ENCODE peak calls at places on chromosomes 4 and X, in ten cellular contexts. D is stomach, E is uterus, B is body of pancreas, N is pancreas, L is adrenal gland, I is Peyer's patch, K is PC-9, Q is Caco-2, Y is AG10803. X is an unnamed sample.
A peak's percentile ranks its signal among the peaks of the same experiment; 100 is the strongest.

GRCh38 chr4:166092797-166093196 is 219.8 kb downstream of the TLL1 start:
- DNase-seq in Q (no peak), K (no peak), I (no peak), N (no peak), D (no peak), B (no peak), Y (no peak), E (no peak), L (no peak), X (peak; percentile 74)

GRCh38 chr4:2095236-2096072 is 36.3 kb downstream of the NAT8L start:
- DNase-seq in Q (no peak), B (no peak), E (no peak), I (no peak), K (no peak), L (no peak), Y (no peak), D (no peak), N (no peak), X (no peak)

GRCh38 chr4:181819951-181820350 is 423.3 kb upstream of the TENM3 start:
- DNase-seq in I (no peak), Y (peak; percentile 3), K (no peak), N (no peak), Q (no peak), B (no peak), D (no peak), L (peak; percentile 8), E (no peak), X (no peak)

GRCh38 chr4:184000457-184001395 is 95.6 kb downstream of the STOX2 start:
- DNase-seq in N (no peak), Q (no peak), Y (no peak), E (no peak), L (no peak), K (no peak), D (no peak), I (no peak), B (no peak), X (peak; percentile 43)

GRCh38 chr4:101126044-101126443 is 221.3 kb downstream of the PPP3CA start:
- DNase-seq in D (no peak), Y (peak; percentile 53), L (no peak), B (no peak), N (no peak), Q (no peak), K (no peak), E (no peak), I (no peak), X (no peak)

GRCh38 chr4:24601121-24601520 is 16.8 kb upstream of the DHX15 start:
- DNase-seq in B (no peak), D (no peak), E (no peak), L (no peak), Q (no peak), K (no peak), I (no peak), Y (no peak), N (no peak), X (no peak)

GRCh38 chrX:150199803-150200202 is 163.3 kb upstream of the MAMLD1 start:
- DNase-seq in K (no peak), B (no peak), I (no peak), L (no peak), Q (no peak), D (no peak), E (no peak), N (no peak), Y (no peak), X (no peak)

GRCh38 chr4:80189956-80190671 is 7.2 kb upstream of the PRDM8 start:
- DNase-seq in K (no peak), Q (no peak), Y (peak; percentile 61), N (no peak), L (no peak), D (no peak), I (no peak), E (no peak), B (no peak), X (peak; percentile 54)

GRCh38 chr4:20251796-20252655 is at the start of gene SLIT2:
- DNase-seq in K (no peak), D (peak; percentile 81), E (peak; percentile 91), B (peak; percentile 79), Y (peak; percentile 85), I (no peak), Q (peak; percentile 84), N (peak; percentile 85), L (peak; percentile 84), X (peak; percentile 80)

GRCh38 chr4:10118355-10119004 is 1.9 kb upstream of the WDR1 start:
- DNase-seq in N (no peak), K (no peak), L (no peak), B (no peak), Q (no peak), I (peak; percentile 40), E (no peak), D (no peak), Y (no peak), X (no peak)

GRCh38 chr4:119210760-119211159 is 1.8 kb upstream of the USP53 start:
- DNase-seq in I (no peak), K (no peak), L (no peak), Y (peak; percentile 35), Q (no peak), E (no peak), B (no peak), D (no peak), N (no peak), X (peak; percentile 75)

GRCh38 chrX:41473936-41474725 is 27.0 kb downstream of the NYX start:
- DNase-seq in K (no peak), B (no peak), E (no peak), N (no peak), Q (no peak), Y (no peak), I (no peak), D (no peak), L (no peak), X (no peak)

GRCh38 chrX:19535481-19535880 is 20.2 kb upstream of the MAP3K15 start:
- DNase-seq in N (no peak), K (peak; percentile 38), Q (no peak), E (no peak), Y (peak; percentile 37), L (peak; percentile 35), B (peak; percentile 21), D (no peak), I (no peak), X (peak; percentile 23)

GRCh38 chr4:116664198-116664597 is 421.2 kb downstream of the TRAM1L1 start:
- DNase-seq in I (no peak), E (no peak), B (no peak), K (no peak), Y (no peak), L (no peak), Q (no peak), D (no peak), N (no peak), X (no peak)
- TF ChIP-seq CTCF in I (no peak), E (no peak), B (no peak), K (no peak), Y (no peak), L (no peak), Q (no peak), D (no peak), N (no peak), X (no peak)

DNA sequence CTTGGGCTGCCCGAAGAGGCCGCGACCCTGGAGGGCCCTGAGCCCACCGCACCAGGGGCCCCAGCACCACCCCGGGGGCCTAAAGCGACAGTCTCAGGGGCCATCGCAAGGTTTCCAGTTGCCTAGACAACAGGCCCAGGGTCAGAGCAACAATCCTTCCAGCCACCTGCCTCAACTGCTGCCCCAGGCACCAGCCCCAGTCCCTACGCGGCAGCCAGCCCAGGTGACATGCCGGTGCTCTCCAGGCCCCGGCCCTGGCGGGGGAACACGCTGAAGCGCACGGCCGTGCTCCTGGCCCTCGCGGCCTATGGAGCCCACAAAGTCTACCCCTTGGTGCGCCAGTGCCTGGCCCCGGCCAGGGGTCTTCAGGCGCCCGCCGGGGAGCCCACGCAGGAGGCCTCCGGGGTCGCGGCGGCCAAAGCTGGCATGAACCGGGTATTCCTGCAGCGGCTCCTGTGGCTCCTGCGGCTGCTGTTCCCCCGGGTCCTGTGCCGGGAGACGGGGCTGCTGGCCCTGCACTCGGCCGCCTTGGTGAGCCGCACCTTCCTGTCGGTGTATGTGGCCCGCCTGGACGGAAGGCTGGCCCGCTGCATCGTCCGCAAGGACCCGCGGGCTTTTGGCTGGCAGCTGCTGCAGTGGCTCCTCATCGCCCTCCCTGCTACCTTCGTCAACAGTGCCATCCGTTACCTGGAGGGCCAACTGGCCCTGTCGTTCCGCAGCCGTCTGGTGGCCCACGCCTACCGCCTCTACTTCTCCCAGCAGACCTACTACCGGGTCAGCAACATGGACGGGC is 579 bp downstream of the ABCD1 start:
- DNase-seq in I (no peak), E (no peak), L (peak; percentile 20), K (no peak), N (peak; percentile 47), Q (no peak), D (no peak), Y (no peak), B (peak; percentile 21), X (no peak)
- H3K4me3 ChIP-seq in I (peak overlapping the region; percentile 75), E (peak overlapping the region; percentile 49), L (peak overlapping the region; percentile 74), K (peak overlapping the region; percentile 76), N (peak overlapping the region; percentile 56), Q (peak overlapping the region; percentile 49), D (peak overlapping the region; percentile 72), Y (peak overlapping the region; percentile 57), B (peak overlapping the region; percentile 36), X (peak overlapping the region; percentile 15)

GRCh38 chrX:148504412-148504950 is 4.1 kb downstream of the AFF2 start:
- DNase-seq in L (no peak), I (no peak), K (no peak), B (no peak), E (no peak), N (no peak), D (no peak), Y (no peak), Q (no peak), X (no peak)
- TF ChIP-seq CTCF in L (no peak), I (no peak), K (no peak), B (no peak), E (no peak), N (no peak), D (no peak), Y (no peak), Q (no peak), X (no peak)

DNA sequence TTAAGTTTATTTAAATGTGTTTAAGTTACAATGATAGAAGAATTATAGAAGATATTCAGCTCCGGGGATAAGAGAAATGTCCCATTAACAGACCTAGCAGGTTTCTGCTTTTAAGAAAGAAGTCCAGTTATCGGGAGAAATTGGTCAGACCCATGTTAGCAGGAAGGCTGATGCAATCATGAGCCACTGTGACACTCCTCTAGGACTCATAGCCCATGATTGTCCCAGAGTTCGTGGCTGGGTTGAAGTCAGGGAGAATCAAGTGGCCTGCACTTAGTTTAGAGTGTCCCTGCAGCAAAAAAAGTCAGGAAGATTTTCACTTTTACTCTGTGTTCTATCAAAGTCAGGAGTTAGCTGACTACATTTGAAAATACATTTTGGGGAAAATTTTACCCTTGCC is 72.0 kb downstream of the TMEM144 start:
- DNase-seq in K (no peak), D (no peak), B (no peak), Q (peak; percentile 9), L (no peak), Y (peak; percentile 36), N (no peak), I (no peak), E (no peak), X (peak; percentile 33)
- H3K4me3 ChIP-seq in K (no peak overlapping the region), D (no peak overlapping the region), B (no peak overlapping the region), Q (no peak overlapping the region), L (no peak overlapping the region), Y (no peak overlapping the region), N (no peak overlapping the region), I (no peak overlapping the region), E (no peak overlapping the region), X (no peak overlapping the region)

GRCh38 chrX:45743081-45743533 is 542.4 kb upstream of the DIPK2B start:
- DNase-seq in N (no peak), K (peak; percentile 41), L (no peak), I (no peak), Q (peak; percentile 1), E (no peak), D (no peak), Y (peak; percentile 72), B (no peak), X (peak; percentile 71)
- TF ChIP-seq CTCF in N (no peak), K (no peak), L (no peak), I (no peak), Q (no peak), E (no peak), D (no peak), Y (peak; percentile 41), B (no peak), X (peak; percentile 35)

GRCh38 chrX:77901506-77901905 is 2.2 kb downstream of the COX7B start:
- DNase-seq in K (no peak), Y (no peak), L (no peak), D (no peak), E (no peak), I (no peak), N (no peak), Q (no peak), B (no peak), X (no peak)
- H3K4me3 ChIP-seq in K (peak overlapping the region; percentile 88), Y (no peak overlapping the region), L (no peak overlapping the region), D (peak overlapping the region; percentile 60), E (no peak overlapping the region), I (peak overlapping the region; percentile 68), N (no peak overlapping the region), Q (no peak overlapping the region), B (no peak overlapping the region), X (no peak overlapping the region)